ENCODE peak calls at places on chromosomes 7 and 10, in four cellular contexts. R, T, G and X are unnamed samples.

GRCh38 chr7:5550831-5551230 is 127.2 kb upstream of the TNRC18 start:
- DNase-seq in R (no peak), T (no peak), G (no peak), X (no peak)

GRCh38 chr10:23094786-23095403 is 484 bp upstream of the MSRB2 start:
- DNase-seq in R (no peak), T (no peak), G (no peak), X (no peak)

GRCh38 chr7:88835147-88835728 is 39.7 kb upstream of the TEX47 start:
- DNase-seq in R (peak; percentile 38), T (no peak), G (no peak), X (no peak)

GRCh38 chr7:28919510-28919909 is 38.6 kb downstream of the TRIL start:
- DNase-seq in R (no peak), T (no peak), G (no peak), X (no peak)

GRCh38 chr7:107312418-107312817 is 143.6 kb downstream of the HBP1 start:
- DNase-seq in R (no peak), T (no peak), G (no peak), X (no peak)

GRCh38 chr10:125141150-125141859 is 19.1 kb downstream of the CTBP2 start:
- DNase-seq in R (no peak), T (no peak), G (no peak), X (no peak)

GRCh38 chr7:3436746-3437145 is 135.7 kb downstream of the SDK1 start:
- DNase-seq in R (no peak), T (no peak), G (no peak), X (no peak)

GRCh38 chr10:49379596-49380410 is 16.1 kb downstream of the DRGX start:
- DNase-seq in R (no peak), T (no peak), G (no peak), X (no peak)

GRCh38 chr10:133292919-133293809 is 15.5 kb downstream of the TUBGCP2 start:
- DNase-seq in R (no peak), T (no peak), G (no peak), X (peak; percentile 97)